ENCODE peak calls at places on chromosomes 6 and 20, in four cellular contexts. I, Q, O and Z are unnamed samples. For H3K9me3, the result is how much of the 10 kb centered on the place peaks cover.

GRCh38 chr6:138162104-138162946 is 586 bp downstream of the ARFGEF3 start:
- DNase-seq in I (peak), Q (peak), O (peak), Z (peak)

GRCh38 chr6:5728726-5729434 is 277.8 kb downstream of the NRN1 start:
- DNase-seq in I (peak), Q (no peak), O (no peak), Z (no peak)

GRCh38 chr6:2877960-2878359 is 25.1 kb downstream of the SERPINB9 start:
- DNase-seq in I (peak), Q (no peak), O (no peak), Z (no peak)

GRCh38 chr20:52234302-52235045 is 42.9 kb upstream of the ZFP64 start:
- DNase-seq in I (no peak), Q (no peak), O (no peak), Z (no peak)

GRCh38 chr6:109060585-109060984 is 34.1 kb downstream of the SESN1 start:
- DNase-seq in I (peak), Q (no peak), O (no peak), Z (no peak)

GRCh38 chr6:25750911-25751310 is 3.6 kb upstream of the SLC17A4 start:
- DNase-seq in I (no peak), Q (no peak), O (no peak), Z (peak)

GRCh38 chr6:119256978-119257462 is 92.5 kb downstream of the MAN1A1 start:
- DNase-seq in I (no peak), Q (no peak), O (no peak), Z (no peak)

GRCh38 chr20:3068986-3069900 is 2.2 kb upstream of the OXT start:
- DNase-seq in I (no peak), Q (no peak), O (no peak), Z (peak)

GRCh38 chr20:49951160-49951559 is 15.0 kb downstream of the RNF114 start:
- DNase-seq in I (peak), Q (no peak), O (no peak), Z (no peak)

GRCh38 chr6:86152546-86152945 is 509.9 kb upstream of the SYNCRIP start:
- DNase-seq in I (no peak), Q (no peak), O (no peak), Z (no peak)

GRCh38 chr20:17655286-17655651 is 26.8 kb downstream of the RRBP1 start:
- DNase-seq in I (no peak), Q (no peak), O (peak), Z (no peak)

GRCh38 chr6:56724455-56724854 is 81.8 kb upstream of the DST start:
- DNase-seq in I (no peak), Q (no peak), O (no peak), Z (no peak)

GRCh38 chr6:14059791-14060436 is 57.7 kb upstream of the CD83 start:
- DNase-seq in I (no peak), Q (no peak), O (peak), Z (peak)

GRCh38 chr6:123007885-123008284 is 11.8 kb downstream of the CLVS2 start:
- DNase-seq in I (no peak), Q (no peak), O (no peak), Z (no peak)

GRCh38 chr6:126513198-126513597 is 173.3 kb downstream of the CENPW start:
- DNase-seq in I (no peak), Q (no peak), O (no peak), Z (no peak)

GRCh38 chr6:62904687-62905086 is 306.6 kb upstream of the FKBP1C start:
- DNase-seq in I (no peak), Q (peak), O (no peak), Z (no peak)

GRCh38 chr6:158737710-158738615 is 81.2 kb downstream of the EZR start:
- DNase-seq in I (no peak), Q (no peak), O (no peak), Z (peak)

GRCh38 chr20:44990425-44990824 is 24.1 kb downstream of the STK4 start:
- DNase-seq in I (no peak), Q (no peak), O (peak), Z (no peak)

GRCh38 chr6:29938746-29939508 is 3.4 kb upstream of the HLA-A start:
- DNase-seq in I (no peak), Q (no peak), O (no peak), Z (no peak)

GRCh38 chr6:64589961-64590360 is 954.4 kb downstream of the PHF3 start:
- DNase-seq in I (no peak), Q (no peak), O (no peak), Z (no peak)

GRCh38 chr20:22890605-22891300 is 144.4 kb upstream of the SSTR4 start:
- DNase-seq in I (no peak), Q (no peak), O (no peak), Z (no peak)

GRCh38 chr6:41594326-41594725 is 43.9 kb upstream of the MDFI start:
- DNase-seq in I (no peak), Q (peak), O (no peak), Z (no peak)

GRCh38 chr6:146891615-146892265 is 293.0 kb downstream of the ADGB start:
- DNase-seq in I (peak), Q (no peak), O (no peak), Z (no peak)

GRCh38 chr6:160930547-160931377 is 60.8 kb upstream of the MAP3K4 start:
- DNase-seq in I (peak), Q (peak), O (peak), Z (peak)

GRCh38 chr6:4543596-4543995 is 232.6 kb upstream of the CDYL start:
- DNase-seq in I (peak), Q (no peak), O (no peak), Z (no peak)

GRCh38 chr6:11496152-11497060 is 41.1 kb upstream of the TMEM170B start:
- DNase-seq in I (peak), Q (peak), O (peak), Z (peak)

GRCh38 chr6:169539176-169539897 is 162.5 kb downstream of the WDR27 start:
- DNase-seq in I (peak), Q (no peak), O (peak), Z (no peak)

GRCh38 chr6:79872986-79873385 is 74.4 kb downstream of the ELOVL4 start:
- DNase-seq in I (no peak), Q (peak), O (no peak), Z (no peak)

GRCh38 chr6:16623733-16624132 is 137.5 kb downstream of the ATXN1 start:
- DNase-seq in I (no peak), Q (no peak), O (no peak), Z (no peak)

GRCh38 chr20:45229264-45230056 is 8.3 kb downstream of the SEMG2 start:
- DNase-seq in I (no peak), Q (peak), O (no peak), Z (peak)

GRCh38 chr6:170248111-170248805 is 42.6 kb downstream of the DLL1 start:
- DNase-seq in I (no peak), Q (no peak), O (peak), Z (no peak)

GRCh38 chr6:107716688-107717089 is 107.4 kb downstream of the SCML4 start:
- DNase-seq in I (no peak), Q (no peak), O (peak), Z (peak)

GRCh38 chr20:62837790-62838458 is 21.1 kb downstream of the COL9A3 start:
- DNase-seq in I (no peak), Q (peak), O (peak), Z (peak)
- H3K27ac ChIP-seq in I (no peak), Q (no peak), O (no peak), Z (peak)

DNA sequence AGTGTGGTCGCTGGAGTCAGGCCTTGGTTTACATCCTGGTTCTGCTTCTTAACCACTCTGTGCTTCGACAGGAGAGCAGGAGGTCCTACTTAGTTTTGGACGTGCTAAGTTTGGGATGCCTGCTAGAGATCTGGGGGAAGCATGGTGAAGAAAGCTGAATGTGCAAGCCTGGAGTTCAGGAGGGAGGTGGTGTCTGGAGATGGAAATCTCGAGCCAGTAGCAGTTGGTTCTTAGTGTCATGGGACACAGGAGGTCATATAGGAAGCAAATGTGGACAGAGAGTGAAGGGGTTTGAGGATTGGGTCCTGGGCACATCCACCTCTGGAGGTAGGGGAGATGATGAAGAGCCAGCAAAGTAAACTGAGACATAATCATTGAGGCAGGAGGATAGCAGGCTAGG is 131.4 kb downstream of the SYCP2 start:
- DNase-seq in I (no peak), Q (no peak), O (no peak), Z (no peak)
- H3K9me3 ChIP-seq in I (under half), Q (under half), O (under half), Z (under half)

DNA sequence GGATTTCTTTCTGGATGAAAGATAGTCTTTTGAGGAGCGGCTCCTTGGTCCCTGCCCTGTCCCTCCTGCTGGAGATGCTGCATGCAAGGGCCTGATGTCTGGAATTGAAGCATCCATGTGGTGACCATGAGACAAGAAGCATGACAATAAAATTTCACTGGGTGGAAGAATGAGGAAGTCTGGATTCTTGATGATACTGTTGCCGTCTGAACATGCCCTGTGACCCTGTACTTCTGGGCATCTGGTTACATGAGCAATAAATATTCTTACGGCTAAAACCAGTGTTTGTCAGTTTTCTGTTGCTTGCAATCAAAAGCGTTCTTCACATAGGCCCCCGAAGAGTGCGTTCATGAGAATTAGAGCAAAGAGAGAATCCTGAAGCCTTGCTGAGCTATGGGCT is 194.9 kb upstream of the PMEPA1 start:
- DNase-seq in I (no peak), Q (no peak), O (no peak), Z (no peak)
- H3K4me3 ChIP-seq in I (no peak), Q (no peak), O (no peak), Z (no peak)

GRCh38 chr20:37729452-37729851 is 35.6 kb downstream of the CTNNBL1 start:
- DNase-seq in I (no peak), Q (no peak), O (no peak), Z (no peak)

GRCh38 chr20:37727247-37727956 is 33.6 kb downstream of the CTNNBL1 start:
- DNase-seq in I (no peak), Q (peak), O (no peak), Z (no peak)

GRCh38 chr20:37727957-37728634 is 34.3 kb downstream of the CTNNBL1 start:
- DNase-seq in I (no peak), Q (no peak), O (no peak), Z (no peak)

GRCh38 chr20:37728635-37728983 is 34.8 kb downstream of the CTNNBL1 start:
- DNase-seq in I (no peak), Q (no peak), O (no peak), Z (no peak)

DNA sequence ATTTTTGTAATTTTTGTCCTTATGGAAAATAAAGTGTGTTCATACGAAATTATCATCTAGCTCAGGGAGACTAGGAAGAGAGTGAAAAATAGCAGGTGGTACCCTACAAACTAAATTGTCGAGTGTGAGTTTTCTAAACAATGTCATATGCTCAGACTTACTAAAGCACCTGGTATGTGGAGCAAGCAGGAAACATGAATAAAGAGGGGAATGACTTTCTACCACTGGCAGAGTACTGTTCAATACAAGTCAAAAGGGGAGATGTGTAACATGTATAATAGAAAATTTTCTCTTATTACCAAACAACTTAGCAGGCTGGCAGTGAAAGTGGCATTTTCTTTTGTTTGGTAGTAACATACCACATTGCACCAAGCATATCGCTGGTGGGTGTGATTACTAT is 36.1 kb downstream of the CTNNBL1 start:
- DNase-seq in I (no peak), Q (no peak), O (no peak), Z (no peak)
- H3K27ac ChIP-seq in I (no peak), Q (no peak), O (peak), Z (no peak)

GRCh38 chr20:38239406-38239805 is 21.1 kb downstream of the KIAA1755 start:
- DNase-seq in I (no peak), Q (no peak), O (no peak), Z (no peak)

GRCh38 chr20:38241201-38241600 is 19.3 kb downstream of the KIAA1755 start:
- DNase-seq in I (no peak), Q (no peak), O (no peak), Z (no peak)

GRCh38 chr20:38243617-38244016 is 16.9 kb downstream of the KIAA1755 start:
- DNase-seq in I (no peak), Q (no peak), O (no peak), Z (no peak)

GRCh38 chr20:38245753-38246152 is 14.8 kb downstream of the KIAA1755 start:
- DNase-seq in I (no peak), Q (no peak), O (peak), Z (no peak)

DNA sequence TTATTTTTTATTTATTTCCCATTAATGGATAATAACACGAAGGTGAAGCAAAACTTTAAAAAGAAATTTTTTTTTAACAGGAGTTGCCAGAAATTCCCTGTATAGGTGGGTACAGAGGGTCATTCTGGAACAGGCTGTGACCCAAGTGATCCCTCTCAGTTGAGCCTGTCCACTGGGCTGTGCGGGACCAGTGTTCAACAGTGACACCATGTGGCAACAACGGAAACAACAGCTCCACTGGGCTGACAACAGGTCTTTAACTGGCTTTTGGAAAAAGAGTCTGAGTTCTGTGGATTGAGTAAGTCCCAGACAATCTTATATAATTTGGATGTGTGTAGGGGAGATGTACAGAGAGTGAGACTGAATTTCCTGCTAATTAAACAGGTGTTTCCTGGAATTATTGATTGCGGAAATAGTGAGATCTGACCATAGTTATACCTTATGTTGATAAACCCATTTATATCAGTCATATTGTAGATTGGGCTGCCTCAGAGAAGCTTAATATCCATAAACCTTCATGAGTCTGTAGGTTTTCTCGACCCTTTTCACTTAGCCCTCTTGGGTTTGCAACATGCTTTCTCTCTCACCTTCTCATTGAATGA is 17.6 kb downstream of the KIAA1755 start:
- DNase-seq in I (no peak), Q (no peak), O (no peak), Z (no peak)
- H3K9me3 ChIP-seq in I (under half), Q (under half), O (under half), Z (under half)

GRCh38 chr6:33076406-33076934 is 680 bp downstream of the HLA-DPB1 start:
- DNase-seq in I (no peak), Q (no peak), O (no peak), Z (no peak)
- H3K4me3 ChIP-seq in I (no peak), Q (no peak), O (peak), Z (peak)

GRCh38 chr6:131948221-131948661 is 2.9 kb downstream of the CCN2 start:
- DNase-seq in I (peak), Q (no peak), O (no peak), Z (no peak)
- H3K27ac ChIP-seq in I (peak), Q (peak), O (no peak), Z (peak)

DNA sequence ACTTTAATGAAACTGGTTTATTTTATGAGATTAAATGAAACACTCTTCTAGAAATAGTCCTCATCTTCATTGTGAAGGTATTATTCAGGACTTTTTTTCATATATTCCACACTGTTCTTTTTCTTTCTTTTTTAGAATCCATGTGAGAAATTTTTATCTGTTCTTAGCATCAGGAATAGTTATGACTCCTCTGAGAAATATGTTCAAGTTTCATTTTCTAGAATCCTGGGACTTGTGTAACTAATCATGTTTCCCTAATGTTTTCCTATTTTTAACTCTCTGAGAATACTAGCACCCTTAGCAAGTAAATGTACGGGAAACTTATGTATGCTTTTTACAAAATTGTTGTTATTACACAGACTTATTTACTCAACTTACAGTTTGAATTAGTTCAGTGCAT is 407.8 kb downstream of the CBLN4 start:
- DNase-seq in I (no peak), Q (no peak), O (no peak), Z (no peak)
- H3K9me3 ChIP-seq in I (under half), Q (under half), O (under half), Z (under half)

GRCh38 chr20:36155629-36155971 is 1.1 kb downstream of the EPB41L1 start:
- DNase-seq in I (no peak), Q (no peak), O (no peak), Z (no peak)
- H3K4me3 ChIP-seq in I (no peak), Q (no peak), O (no peak), Z (no peak)

DNA sequence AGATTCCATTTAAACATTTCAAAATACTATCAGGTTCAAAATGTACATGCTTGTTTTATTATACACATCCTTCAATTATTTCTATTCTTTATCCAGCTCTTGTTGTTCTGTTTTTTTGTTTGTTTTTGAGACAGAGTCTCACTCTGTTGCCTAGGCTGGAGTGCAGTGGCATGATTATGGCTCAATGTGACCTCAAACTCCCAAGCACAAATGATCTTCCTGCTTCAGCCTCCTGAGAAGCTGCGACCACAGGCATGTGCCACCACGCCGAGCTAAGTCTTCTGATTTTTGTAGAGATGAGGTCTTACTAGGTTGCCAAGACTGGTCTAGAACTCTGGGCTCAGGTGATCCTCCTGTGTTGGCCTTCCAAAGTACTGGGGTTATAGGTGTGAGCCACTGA is 44.1 kb upstream of the SMIM29 start:
- DNase-seq in I (no peak), Q (no peak), O (no peak), Z (no peak)
- H3K27ac ChIP-seq in I (no peak), Q (no peak), O (peak), Z (no peak)